ENCODE peak calls at places on chromosome 2, in nine cellular contexts. O is A172; G is NCI-H1105; E is head of caudate nucleus; L is osteocyte; U is non-pigmented ciliary epithelial cell; K is stimulated activated CD8-positive, alpha-beta memory T cell treated with anti-CD3 and anti-CD28 coated beads, Interleukin-7, amount 100 ng/mL, for 24 hours; P is ACHN; I is NCI-H146. Q is an unnamed sample.

GRCh38 chr2:239292956-239293355 is 107.9 kb downstream of the HDAC4 start:
- DNase-seq in G (no peak), K (no peak), O (no peak), E (no peak), U (no peak), P (no peak), I (no peak), L (no peak), Q (no peak)

GRCh38 chr2:1427086-1427485 is 13.8 kb downstream of the TPO start:
- DNase-seq in U (no peak), P (no peak), O (no peak), E (no peak), G (no peak), I (no peak), L (no peak), K (no peak), Q (no peak)

GRCh38 chr2:233412405-233412804 is 58.1 kb downstream of the DGKD start:
- DNase-seq in O (no peak), G (no peak), E (no peak), K (no peak), P (no peak), U (no peak), I (no peak), L (no peak), Q (no peak)

GRCh38 chr2:98709530-98709929 is 21.4 kb downstream of the MGAT4A start:
- DNase-seq in U (no peak), L (no peak), G (no peak), O (no peak), I (no peak), E (peak), K (no peak), P (no peak), Q (no peak)

GRCh38 chr2:237532225-237532624 is 34.1 kb upstream of the PRLH start:
- DNase-seq in E (no peak), U (no peak), O (no peak), G (no peak), K (no peak), P (no peak), L (no peak), I (no peak), Q (no peak)

GRCh38 chr2:44975571-44976450 is 33.4 kb downstream of the SIX2 start:
- DNase-seq in L (no peak), U (no peak), G (no peak), O (no peak), K (no peak), I (no peak), E (no peak), P (no peak), Q (no peak)

GRCh38 chr2:13858626-13859025 is 773.9 kb upstream of the LRATD1 start:
- DNase-seq in E (no peak), U (no peak), K (no peak), L (no peak), I (no peak), O (peak), P (no peak), G (no peak), Q (no peak)

GRCh38 chr2:239911630-239912071 is 113.5 kb downstream of the NDUFA10 start:
- DNase-seq in K (no peak), O (no peak), L (peak), U (no peak), P (no peak), G (no peak), E (no peak), I (no peak), Q (no peak)

GRCh38 chr2:31812051-31812798 is 198.6 kb downstream of the MEMO1 start:
- DNase-seq in G (no peak), K (no peak), P (no peak), E (no peak), I (no peak), O (peak), L (no peak), U (no peak), Q (no peak)

GRCh38 chr2:216013080-216013909 is at the start of gene MREG:
- DNase-seq in U (no peak), P (peak), L (peak), K (peak), G (peak), E (peak), O (peak), I (peak), Q (peak)

GRCh38 chr2:100279586-100280534 is 42.4 kb downstream of the LONRF2 start:
- DNase-seq in L (no peak), I (no peak), G (no peak), E (no peak), U (no peak), O (no peak), K (no peak), P (no peak), Q (no peak)

GRCh38 chr2:206987810-206988209 is 48.5 kb downstream of the CPO start:
- DNase-seq in U (no peak), P (no peak), K (no peak), O (no peak), I (no peak), E (no peak), L (no peak), G (no peak), Q (no peak)

Q was measured in omental fat pad.